ENCODE peak calls at places on chromosomes 2 and 18, in four cellular contexts. O is NCI-H510A; Q is heart left ventricle; R is CD8-positive, alpha-beta T cell. V is an unnamed sample.

GRCh38 chr2:71620851-71621251 is 167.5 kb downstream of the DYSF start:
- DNase-seq in O (no peak), Q (no peak), R (no peak), V (no peak)

GRCh38 chr2:150389487-150389886 is 98.0 kb downstream of the RND3 start:
- DNase-seq in O (no peak), Q (no peak), R (no peak), V (no peak)

GRCh38 chr2:66699481-66700180 is 264.7 kb downstream of the MEIS1 start:
- DNase-seq in O (no peak), Q (no peak), R (no peak), V (no peak)

GRCh38 chr18:21914739-21915319 is 174.2 kb downstream of the MIB1 start:
- DNase-seq in O (no peak), Q (no peak), R (no peak), V (no peak)

GRCh38 chr2:188919824-188920223 is 54.3 kb upstream of the COL3A1 start:
- DNase-seq in O (no peak), Q (no peak), R (no peak), V (no peak)

GRCh38 chr18:25957017-25957416 is 133.4 kb downstream of the SS18 start:
- DNase-seq in O (no peak), Q (no peak), R (no peak), V (no peak)

GRCh38 chr2:237152361-237152760 is 66.7 kb downstream of the COPS8 start:
- DNase-seq in O (no peak), Q (no peak), R (no peak), V (no peak)

GRCh38 chr18:7617738-7618422 is 50.8 kb downstream of the PTPRM start:
- DNase-seq in O (no peak), Q (peak), R (no peak), V (no peak)

GRCh38 chr2:184875911-184876310 is 277.6 kb downstream of the ZNF804A start:
- DNase-seq in O (no peak), Q (no peak), R (no peak), V (no peak)

GRCh38 chr2:226707500-226707899 is 92.1 kb downstream of the IRS1 start:
- DNase-seq in O (no peak), Q (no peak), R (no peak), V (no peak)

GRCh38 chr18:59264136-59264571 is 9.1 kb downstream of the RAX start:
- DNase-seq in O (no peak), Q (no peak), R (no peak), V (no peak)

GRCh38 chr2:198499539-198499938 is 695.1 kb downstream of the PLCL1 start:
- DNase-seq in O (no peak), Q (peak), R (no peak), V (peak)

GRCh38 chr18:7116832-7117389 is 686 bp downstream of the LAMA1 start:
- DNase-seq in O (peak), Q (no peak), R (no peak), V (no peak)

GRCh38 chr2:107633580-107634147 is 193.0 kb upstream of the RGPD4 start:
- DNase-seq in O (no peak), Q (no peak), R (no peak), V (no peak)

GRCh38 chr2:49770919-49771318 is 616.6 kb upstream of the FSHR start:
- DNase-seq in O (no peak), Q (peak), R (no peak), V (no peak)

GRCh38 chr18:79384151-79384807 is 11.5 kb upstream of the NFATC1 start:
- DNase-seq in O (no peak), Q (no peak), R (no peak), V (no peak)

GRCh38 chr18:12819330-12819729 is 64.7 kb downstream of the PTPN2 start:
- DNase-seq in O (no peak), Q (no peak), R (no peak), V (no peak)

GRCh38 chr2:59754336-59754735 is 799.1 kb downstream of the BCL11A start:
- DNase-seq in O (no peak), Q (no peak), R (no peak), V (no peak)

GRCh38 chr18:45626330-45627203 is 11.3 kb downstream of the SLC14A2 start:
- DNase-seq in O (no peak), Q (no peak), R (no peak), V (peak)

GRCh38 chr2:173354073-173354600 is 535 bp upstream of the CDCA7 start:
- DNase-seq in O (peak), Q (no peak), R (no peak), V (peak)

GRCh38 chr2:26807788-26808460 is 22.1 kb downstream of the CENPA start:
- DNase-seq in O (no peak), Q (no peak), R (no peak), V (peak)

GRCh38 chr2:71746946-71747501 is 293.7 kb downstream of the DYSF start:
- DNase-seq in O (peak), Q (no peak), R (no peak), V (no peak)

GRCh38 chr2:147386284-147386683 is 458.5 kb upstream of the ACVR2A start:
- DNase-seq in O (no peak), Q (no peak), R (no peak), V (no peak)

GRCh38 chr2:160790738-160791137 is 297.1 kb upstream of the RBMS1 start:
- DNase-seq in O (no peak), Q (no peak), R (no peak), V (no peak)

GRCh38 chr2:152600698-152601097 is 116.6 kb downstream of the PRPF40A start:
- DNase-seq in O (no peak), Q (no peak), R (no peak), V (no peak)

GRCh38 chr2:168210898-168211570 is 36.4 kb downstream of the STK39 start:
- DNase-seq in O (peak), Q (no peak), R (no peak), V (no peak)

GRCh38 chr2:101119431-101119830 is 31.8 kb downstream of the TBC1D8 start:
- DNase-seq in O (no peak), Q (peak), R (no peak), V (no peak)

GRCh38 chr18:74840492-74841167 is 243.0 kb downstream of the ZNF407 start:
- DNase-seq in O (peak), Q (no peak), R (no peak), V (no peak)

GRCh38 chr18:3150274-3150673 is 69.5 kb downstream of the MYOM1 start:
- DNase-seq in O (no peak), Q (no peak), R (no peak), V (no peak)

GRCh38 chr2:191578031-191578430 is 99.9 kb upstream of the NABP1 start:
- DNase-seq in O (no peak), Q (no peak), R (no peak), V (no peak)

GRCh38 chr2:40283111-40283909 is 168.6 kb downstream of the SLC8A1 start:
- DNase-seq in O (no peak), Q (no peak), R (no peak), V (no peak)

GRCh38 chr18:80105369-80106167 is 3.5 kb upstream of the ADNP2 start:
- DNase-seq in O (no peak), Q (no peak), R (no peak), V (no peak)

GRCh38 chr2:88857951-88858406 is 166.5 kb downstream of the RPIA start:
- DNase-seq in O (no peak), Q (peak), R (no peak), V (no peak)

GRCh38 chr2:177758591-177759371 is 313.8 kb downstream of the PDE11A start:
- DNase-seq in O (no peak), Q (no peak), R (no peak), V (peak)